ENCODE peak calls at places on chromosomes 2 and 18, in seven cellular contexts. M, J, E, L, D, Z and P are unnamed samples.

GRCh38 chr2:8623958-8624591 is 57.8 kb upstream of the ID2 start:
- DNase-seq in M (no peak), J (no peak), E (no peak), L (no peak), D (no peak), Z (no peak), P (no peak)

GRCh38 chr18:49238433-49239042 is 221.9 kb downstream of the DYM start:
- DNase-seq in M (no peak), J (peak), E (no peak), L (peak), D (no peak), Z (no peak), P (peak)

GRCh38 chr2:113799375-113799774 is 42.9 kb upstream of the SLC35F5 start:
- DNase-seq in M (no peak), J (no peak), E (no peak), L (no peak), D (no peak), Z (no peak), P (peak)

GRCh38 chr2:45567288-45567963 is 43.6 kb downstream of the SRBD1 start:
- DNase-seq in M (no peak), J (no peak), E (no peak), L (no peak), D (no peak), Z (peak), P (no peak)

GRCh38 chr18:26540041-26540628 is 8.2 kb downstream of the KCTD1 start:
- DNase-seq in M (no peak), J (no peak), E (no peak), L (peak), D (no peak), Z (no peak), P (peak)

GRCh38 chr18:62632788-62633455 is 82.4 kb upstream of the PHLPP1 start:
- DNase-seq in M (no peak), J (no peak), E (no peak), L (no peak), D (no peak), Z (no peak), P (no peak)

GRCh38 chr2:226641008-226641407 is 158.6 kb downstream of the IRS1 start:
- DNase-seq in M (no peak), J (no peak), E (no peak), L (no peak), D (no peak), Z (no peak), P (no peak)

GRCh38 chr2:186241874-186242273 is 244.2 kb upstream of the ZC3H15 start:
- DNase-seq in M (no peak), J (no peak), E (no peak), L (no peak), D (no peak), Z (no peak), P (no peak)

GRCh38 chr2:220959391-220959802 is 612.7 kb downstream of the EPHA4 start:
- DNase-seq in M (no peak), J (peak), E (no peak), L (no peak), D (no peak), Z (no peak), P (no peak)

GRCh38 chr18:60182223-60182622 is 190.4 kb downstream of the MC4R start:
- DNase-seq in M (no peak), J (no peak), E (no peak), L (no peak), D (no peak), Z (no peak), P (no peak)